ENCODE peak calls at places on chromosomes 7 and 10, in seven cellular contexts. G is aorta, D is lower lobe of right lung, Z is BE2C, K is Peyer's patch, L is cardiac muscle cell, P is transverse colon. T is an unnamed sample.

GRCh38 chr10:60654813-60655464 is 123.3 kb upstream of the CDK1 start:
- DNase-seq in L (peak; percentile 21), D (no peak), Z (no peak), P (no peak), G (no peak), K (no peak), T (no peak)

GRCh38 chr10:123496996-123497660 is 169.0 kb upstream of the GPR26 start:
- DNase-seq in K (no peak), Z (no peak), L (no peak), G (no peak), P (no peak), D (no peak), T (no peak)

GRCh38 chr7:148014473-148014872 is 576.1 kb upstream of the C7orf33 start:
- DNase-seq in K (no peak), P (no peak), G (no peak), D (no peak), L (no peak), Z (no peak), T (no peak)

GRCh38 chr7:48096273-48096672 is 7.2 kb downstream of the UPP1 start:
- DNase-seq in K (no peak), G (no peak), P (no peak), L (no peak), Z (no peak), D (no peak), T (no peak)

GRCh38 chr10:19654576-19654975 is 161.7 kb upstream of the PLXDC2 start:
- DNase-seq in P (no peak), Z (no peak), K (no peak), D (no peak), L (peak; percentile 73), G (no peak), T (peak; percentile 27)

GRCh38 chr7:34672430-34672829 is 14.4 kb downstream of the NPSR1 start:
- DNase-seq in K (no peak), P (no peak), Z (no peak), G (no peak), D (no peak), L (no peak), T (no peak)

GRCh38 chr10:6236349-6237188 is 33.8 kb downstream of the PFKFB3 start:
- DNase-seq in K (no peak), G (no peak), L (no peak), Z (no peak), D (no peak), P (no peak), T (no peak)

GRCh38 chr10:60388709-60389241 is 900 bp downstream of the ANK3 start:
- DNase-seq in L (no peak), K (no peak), Z (no peak), D (no peak), P (no peak), G (peak; percentile 54), T (no peak)

GRCh38 chr7:33059635-33060034 is 2.9 kb downstream of the NT5C3A start:
- DNase-seq in Z (no peak), D (no peak), K (no peak), L (no peak), G (no peak), P (no peak), T (no peak)
- H3K4me1 ChIP-seq in Z (peaks cover 5% of the 10 kb centered on the region), D (peaks cover 23% of the 10 kb centered on the region), K (peaks cover 6% of the 10 kb centered on the region), L (peaks cover 18% of the 10 kb centered on the region), G (no peaks in the 10 kb centered on the region), P (peaks cover 15% of the 10 kb centered on the region), T (peaks cover 3% of the 10 kb centered on the region)

DNA sequence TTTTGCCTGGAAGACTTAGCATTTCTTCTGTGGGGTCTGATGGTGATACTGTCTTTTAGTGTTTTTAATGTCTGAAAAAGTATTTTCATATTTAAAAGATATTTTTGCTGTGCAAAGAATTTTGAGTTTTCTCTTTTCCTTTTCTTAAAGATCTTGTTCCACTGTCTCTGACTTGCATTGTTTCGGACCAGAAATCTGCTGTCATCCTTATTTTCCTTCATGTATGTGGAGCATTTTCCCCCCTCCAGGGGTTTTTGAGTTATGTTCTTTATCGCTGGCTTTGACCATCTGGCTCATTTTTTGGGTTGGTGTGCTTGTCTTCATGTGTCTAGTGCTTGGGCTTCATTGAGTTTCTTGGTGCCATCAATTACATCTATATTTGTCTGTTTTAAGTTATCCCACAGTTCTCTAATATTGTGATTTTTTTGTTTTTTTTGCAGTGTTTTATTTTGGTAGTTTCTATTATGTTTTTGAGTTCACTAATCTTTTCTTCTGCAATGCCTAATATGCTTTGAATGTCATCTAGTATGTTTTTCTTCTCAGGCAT is 119.9 kb downstream of the MGMT start:
- DNase-seq in P (no peak), L (no peak), Z (no peak), G (no peak), K (no peak), D (no peak), T (no peak)
- H3K9me3 ChIP-seq in P (peaks cover 22% of the 10 kb centered on the region), L (no peaks in the 10 kb centered on the region), Z (no peaks in the 10 kb centered on the region), G (peaks cover 13% of the 10 kb centered on the region), K (no peaks in the 10 kb centered on the region), D (peaks cover 34% of the 10 kb centered on the region), T (no peaks in the 10 kb centered on the region)

GRCh38 chr7:158052381-158053095 is 535.1 kb downstream of the PTPRN2 start:
- DNase-seq in L (no peak), Z (no peak), K (no peak), D (no peak), G (no peak), P (no peak), T (no peak)

GRCh38 chr7:158054611-158055010 is 533.0 kb downstream of the PTPRN2 start:
- DNase-seq in D (no peak), Z (no peak), L (no peak), P (no peak), K (no peak), G (no peak), T (no peak)

GRCh38 chr7:158055726-158056510 is 531.7 kb downstream of the PTPRN2 start:
- DNase-seq in L (no peak), Z (no peak), D (no peak), K (no peak), P (no peak), G (no peak), T (no peak)

GRCh38 chr7:158053516-158053915 is 534.1 kb downstream of the PTPRN2 start:
- DNase-seq in K (no peak), Z (no peak), D (no peak), P (no peak), L (no peak), G (no peak), T (no peak)

DNA sequence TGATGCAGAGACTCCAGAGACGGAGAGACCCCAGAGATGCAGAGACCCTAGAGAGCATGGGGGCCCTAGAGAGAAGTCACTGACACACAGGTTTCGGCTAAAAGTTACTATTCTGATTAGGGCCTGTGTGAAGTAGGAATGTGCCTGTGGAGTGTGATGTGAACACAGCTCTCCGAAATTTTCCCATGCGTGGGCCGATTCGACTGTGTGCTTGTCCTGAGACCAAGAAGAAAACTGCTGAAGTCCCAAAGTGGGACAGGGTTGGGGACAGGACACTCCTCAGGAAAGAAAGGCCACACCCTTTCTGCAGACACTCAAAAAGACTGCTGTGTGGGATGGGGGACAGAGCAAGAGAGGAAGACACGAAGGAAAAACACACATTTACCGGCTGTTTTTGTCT is 533.5 kb downstream of the PTPRN2 start:
- DNase-seq in D (no peak), L (no peak), P (no peak), K (no peak), Z (no peak), G (no peak), T (no peak)
- H3K4me1 ChIP-seq in D (no peaks in the 10 kb centered on the region), L (no peaks in the 10 kb centered on the region), P (no peaks in the 10 kb centered on the region), K (no peaks in the 10 kb centered on the region), Z (no peaks in the 10 kb centered on the region), G (no peaks in the 10 kb centered on the region), T (no peaks in the 10 kb centered on the region)

DNA sequence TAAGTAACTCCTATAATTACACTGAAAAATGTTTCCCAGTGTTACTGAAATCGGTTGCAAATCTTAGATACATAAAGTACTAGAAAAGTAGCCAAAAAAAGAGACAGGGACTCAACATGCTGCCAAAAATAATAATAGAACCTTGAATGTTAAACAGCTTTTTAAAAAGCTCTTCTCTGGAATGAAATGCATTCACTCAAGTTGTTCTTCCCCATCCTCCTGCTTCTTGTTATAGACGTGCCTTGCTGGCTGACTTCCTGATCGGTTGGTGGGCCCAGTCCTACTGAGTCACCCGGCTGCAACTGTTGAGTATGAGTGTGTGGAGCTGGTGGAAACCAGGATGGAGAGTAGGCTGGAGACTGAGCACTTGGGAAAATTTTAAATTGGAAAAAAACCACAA is 30.6 kb upstream of the RAPGEF5 start:
- DNase-seq in P (no peak), G (peak; percentile 59), Z (no peak), D (no peak), L (peak; percentile 24), K (no peak), T (no peak)
- H3K9me3 ChIP-seq in P (no peaks in the 10 kb centered on the region), G (no peaks in the 10 kb centered on the region), Z (no peaks in the 10 kb centered on the region), D (no peaks in the 10 kb centered on the region), L (no peaks in the 10 kb centered on the region), K (no peaks in the 10 kb centered on the region), T (no peaks in the 10 kb centered on the region)

GRCh38 chr7:44046321-44047061 is 2.0 kb downstream of the DBNL start:
- DNase-seq in K (peak; percentile 78), L (no peak), D (no peak), Z (no peak), P (no peak), G (no peak), T (no peak)
- H3K4me1 ChIP-seq in K (peaks cover 9% of the 10 kb centered on the region), L (peaks cover 12% of the 10 kb centered on the region), D (peaks cover 57% of the 10 kb centered on the region), Z (no peaks in the 10 kb centered on the region), P (peaks cover 30% of the 10 kb centered on the region), G (no peaks in the 10 kb centered on the region), T (peaks cover 4% of the 10 kb centered on the region)

DNA sequence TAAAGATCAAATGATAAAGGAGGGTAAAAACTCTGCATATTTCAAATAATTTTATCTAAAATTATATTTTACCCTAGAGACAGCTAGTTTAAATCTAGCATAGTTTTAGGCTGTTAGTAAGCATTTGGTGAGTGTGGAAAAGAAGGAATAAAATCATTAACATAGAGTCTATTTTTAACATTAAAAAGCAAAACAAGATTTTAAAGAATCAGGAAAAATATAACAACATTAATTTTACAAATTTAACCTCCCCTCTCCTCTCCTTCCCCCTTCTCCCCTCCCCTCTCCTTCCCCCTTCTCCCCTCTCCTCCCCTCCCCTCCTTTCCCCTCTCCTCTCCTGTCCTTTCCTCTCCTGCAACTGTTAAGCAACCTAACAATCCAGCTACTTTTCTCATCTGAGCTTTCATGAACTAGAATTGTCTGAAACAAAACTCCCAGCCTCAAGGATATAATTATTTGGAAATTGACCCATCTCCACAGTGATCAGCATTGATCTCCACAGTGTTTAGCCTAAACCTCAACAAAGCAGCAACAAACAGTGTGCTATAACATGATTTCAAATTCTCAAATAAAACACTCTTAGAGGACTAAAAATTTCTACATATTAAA is 293.2 kb downstream of the PPP1R3A start:
- DNase-seq in L (no peak), K (no peak), D (no peak), Z (no peak), P (no peak), G (no peak), T (no peak)
- H3K9me3 ChIP-seq in L (no peaks in the 10 kb centered on the region), K (no peaks in the 10 kb centered on the region), D (no peaks in the 10 kb centered on the region), Z (no peaks in the 10 kb centered on the region), P (no peaks in the 10 kb centered on the region), G (no peaks in the 10 kb centered on the region), T (peaks cover 4% of the 10 kb centered on the region)

GRCh38 chr7:24965831-24966708 is 13.9 kb downstream of the OSBPL3 start:
- DNase-seq in P (peak; percentile 62), G (peak; percentile 47), L (no peak), K (peak; percentile 56), Z (no peak), D (peak; percentile 60), T (peak; percentile 72)

GRCh38 chr7:24964177-24964576 is 15.8 kb downstream of the OSBPL3 start:
- DNase-seq in L (no peak), P (no peak), G (no peak), Z (no peak), D (no peak), K (no peak), T (no peak)

GRCh38 chr7:24959735-24960485 is 20.1 kb downstream of the OSBPL3 start:
- DNase-seq in D (no peak), Z (no peak), L (no peak), K (no peak), P (no peak), G (no peak), T (no peak)

GRCh38 chr7:24962418-24962962 is 17.5 kb downstream of the OSBPL3 start:
- DNase-seq in L (no peak), P (no peak), Z (no peak), G (no peak), D (no peak), K (no peak), T (no peak)

GRCh38 chr7:24963218-24963617 is 16.8 kb downstream of the OSBPL3 start:
- DNase-seq in L (peak; percentile 68), D (peak; percentile 62), G (peak; percentile 86), P (peak; percentile 65), K (peak; percentile 82), Z (no peak), T (peak; percentile 73)
- H3K4me1 ChIP-seq in L (no peaks in the 10 kb centered on the region), D (peaks cover 18% of the 10 kb centered on the region), G (no peaks in the 10 kb centered on the region), P (peaks cover 6% of the 10 kb centered on the region), K (peaks cover 10% of the 10 kb centered on the region), Z (peaks cover 13% of the 10 kb centered on the region), T (peaks cover 29% of the 10 kb centered on the region)

T was measured in SJCRH30.